ENCODE peak calls at places on chromosomes 7 and 10, in four cellular contexts. P, O, L and J are unnamed samples. For H3K4me1, the result is how much of the 10 kb centered on the place peaks cover.

GRCh38 chr7:50304911-50305621 is 550 bp downstream of the IKZF1 start:
- DNase-seq in P (peak), O (no peak), L (peak), J (no peak)

GRCh38 chr10:43075612-43076003 is 1.3 kb upstream of the RET start:
- DNase-seq in P (peak), O (peak), L (peak), J (no peak)

GRCh38 chr10:98223874-98224273 is 44.1 kb downstream of the LOXL4 start:
- DNase-seq in P (no peak), O (no peak), L (no peak), J (no peak)

GRCh38 chr10:32377458-32378370 is 30.8 kb upstream of the EPC1 start:
- DNase-seq in P (peak), O (peak), L (peak), J (no peak)

GRCh38 chr7:18352339-18353255 is 143.0 kb upstream of the HDAC9 start:
- DNase-seq in P (peak), O (peak), L (peak), J (no peak)

GRCh38 chr7:84092207-84092606 is 102.4 kb downstream of the SEMA3A start:
- DNase-seq in P (no peak), O (peak), L (no peak), J (no peak)

GRCh38 chr10:70920519-70920918 is 32.2 kb upstream of the PCBD1 start:
- DNase-seq in P (no peak), O (peak), L (no peak), J (peak)

GRCh38 chr10:127872871-127873600 is 19.7 kb downstream of the CLRN3 start:
- DNase-seq in P (no peak), O (no peak), L (no peak), J (no peak)

GRCh38 chr10:49286686-49287085 is 12.3 kb upstream of the C10orf71 start:
- DNase-seq in P (no peak), O (no peak), L (no peak), J (no peak)

GRCh38 chr7:54838540-54838925 is 79.5 kb upstream of the SEC61G start:
- DNase-seq in P (no peak), O (no peak), L (no peak), J (no peak)

GRCh38 chr7:102284891-102285540 is 1.7 kb upstream of the SH2B2 start:
- DNase-seq in P (no peak), O (no peak), L (peak), J (peak)

GRCh38 chr7:98133621-98134266 is 27.1 kb downstream of the LMTK2 start:
- DNase-seq in P (no peak), O (peak), L (no peak), J (no peak)

GRCh38 chr7:66894463-66895080 is 26.5 kb upstream of the TMEM248 start:
- DNase-seq in P (peak), O (peak), L (no peak), J (no peak)

GRCh38 chr10:71454347-71454746 is 57.6 kb downstream of the CDH23 start:
- DNase-seq in P (no peak), O (no peak), L (no peak), J (no peak)

GRCh38 chr7:102425639-102426267 is 7.6 kb upstream of the ORAI2 start:
- DNase-seq in P (no peak), O (no peak), L (no peak), J (peak)

GRCh38 chr10:11986593-11987216 is 55.9 kb downstream of the UPF2 start:
- DNase-seq in P (peak), O (peak), L (peak), J (peak)

DNA sequence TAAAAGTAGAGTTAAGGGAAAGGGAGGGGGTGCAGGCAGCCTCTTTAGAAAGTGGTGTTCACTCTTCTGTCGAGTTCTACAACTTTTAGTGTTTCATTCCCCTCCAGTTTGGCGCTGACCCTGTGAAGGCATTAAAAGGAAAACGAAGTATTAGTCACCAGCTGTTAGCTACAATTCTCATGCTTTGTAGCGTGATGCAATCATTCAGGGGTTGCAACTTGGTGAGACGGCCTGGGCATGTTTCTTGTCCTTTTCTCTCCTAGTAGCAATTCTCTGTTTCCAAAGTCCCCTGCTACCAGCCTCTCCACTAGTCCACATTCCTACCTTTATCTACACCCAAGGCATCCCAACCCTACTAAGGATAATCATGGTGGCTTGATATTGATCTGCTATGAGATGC is 33.7 kb upstream of the DGKI start:
- DNase-seq in P (no peak), O (peak), L (no peak), J (no peak)
- H3K4me1 ChIP-seq in P (under half), O (half or more), L (under half), J (under half)

GRCh38 chr7:93097388-93097787 is 20.4 kb downstream of the SAMD9 start:
- DNase-seq in P (no peak), O (no peak), L (no peak), J (no peak)

GRCh38 chr7:93092757-93093370 is 24.9 kb downstream of the SAMD9 start:
- DNase-seq in P (peak), O (peak), L (no peak), J (no peak)
- TF ChIP-seq CTCF in P (peak), O (peak), L (peak), J (peak)

GRCh38 chr7:107971100-107971499 is 31.9 kb downstream of the LAMB1 start:
- DNase-seq in P (no peak), O (no peak), L (no peak), J (no peak)
- H3K4me1 ChIP-seq in P (under half), O (under half), L (under half), J (under half)

DNA sequence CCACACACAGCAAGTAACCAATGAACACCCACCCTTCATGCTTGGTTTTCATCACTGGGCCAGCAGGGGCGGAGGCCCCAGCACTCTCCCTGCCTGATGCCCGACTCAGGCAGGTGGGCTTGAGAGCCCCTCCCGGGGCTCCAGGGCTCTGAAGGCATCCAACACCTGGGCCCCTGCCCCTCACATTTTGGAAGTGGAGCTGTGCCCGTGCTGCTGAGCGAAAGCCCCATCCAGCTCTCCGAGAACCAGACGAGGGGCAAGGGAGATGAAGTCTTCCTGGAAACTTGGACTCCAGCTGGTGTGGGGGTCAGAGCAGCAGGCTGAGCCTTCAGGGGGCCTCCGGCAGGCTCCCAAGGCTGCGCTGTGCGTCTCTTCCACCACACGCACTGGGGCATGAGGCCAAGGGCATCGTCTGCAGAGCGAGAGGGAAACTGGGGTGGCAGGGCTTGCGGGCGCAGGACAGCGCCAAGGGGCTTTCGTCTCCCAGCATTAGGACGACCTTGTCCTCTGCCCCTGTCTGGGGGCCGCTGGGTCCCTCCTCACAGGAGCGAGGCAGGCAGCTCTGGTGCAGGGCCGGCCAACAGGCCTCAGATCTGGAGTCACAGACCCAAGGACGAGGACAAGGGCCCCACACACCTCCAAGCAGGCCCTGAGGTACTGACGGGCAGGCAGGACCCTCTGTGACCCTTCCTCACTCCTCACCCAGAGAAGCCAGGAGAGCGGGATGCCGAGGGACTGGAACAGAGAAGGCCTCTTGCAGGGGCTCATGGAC is 108.3 kb upstream of the FAM20C start:
- DNase-seq in P (no peak), O (no peak), L (no peak), J (no peak)
- TF ChIP-seq CTCF in P (no peak), O (no peak), L (no peak), J (no peak)

GRCh38 chr7:44063894-44064651 is 1.3 kb downstream of the PGAM2 start:
- DNase-seq in P (peak), O (no peak), L (peak), J (no peak)
- H3K4me1 ChIP-seq in P (under half), O (under half), L (under half), J (under half)

DNA sequence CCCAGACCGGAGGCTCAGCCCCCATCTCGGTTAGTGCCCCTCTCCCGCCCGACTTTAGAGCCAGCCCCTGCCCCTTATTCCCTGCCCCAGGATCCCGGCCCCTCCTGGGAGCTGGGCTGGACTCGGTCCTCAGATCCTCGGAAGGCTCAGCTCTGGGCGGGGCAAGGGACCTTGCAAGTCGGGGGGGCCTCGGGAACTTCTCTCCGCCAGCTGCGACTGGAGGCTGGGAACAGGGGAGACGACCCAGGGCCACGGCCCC is 2.5 kb downstream of the ADIRF start:
- DNase-seq in P (peak), O (no peak), L (peak), J (no peak)
- TF ChIP-seq CTCF in P (no peak), O (no peak), L (no peak), J (no peak)

DNA sequence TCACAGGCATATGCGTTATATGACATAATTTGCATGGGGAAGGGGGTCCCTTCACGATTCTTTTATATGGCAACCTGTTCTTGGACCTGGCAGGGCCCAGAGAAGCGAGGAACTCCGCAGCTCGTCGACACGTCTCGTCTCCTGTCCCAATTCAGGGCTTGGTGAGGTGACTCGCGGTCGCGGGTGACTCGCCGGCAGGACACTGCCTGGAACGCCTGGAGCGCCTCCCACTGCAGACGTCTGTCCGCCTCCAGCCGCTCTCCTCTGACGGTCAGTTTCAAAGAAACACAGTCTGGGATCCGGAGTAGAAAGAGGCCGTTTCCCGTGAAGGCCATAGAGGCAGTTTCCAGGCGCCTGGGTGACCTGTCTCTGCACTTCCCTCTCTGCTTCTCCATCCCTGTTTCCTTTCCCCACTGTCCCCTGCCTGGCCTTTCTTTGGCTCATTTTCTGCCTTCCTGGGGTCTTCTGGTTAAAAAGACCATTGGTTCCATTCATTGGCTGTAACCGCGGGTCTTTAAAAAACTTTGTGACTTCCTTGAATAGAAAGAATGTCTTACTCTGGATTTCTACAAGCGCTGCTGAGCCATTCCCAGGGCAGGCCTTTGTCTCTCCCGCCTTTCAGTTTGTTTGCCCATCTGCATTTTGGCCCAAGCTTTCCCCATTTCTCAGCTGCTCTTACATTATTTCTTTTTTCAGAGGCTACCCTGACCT is 1.2 kb downstream of the UPP1 start:
- DNase-seq in P (peak), O (peak), L (no peak), J (no peak)
- H3K4me1 ChIP-seq in P (under half), O (half or more), L (under half), J (under half)

DNA sequence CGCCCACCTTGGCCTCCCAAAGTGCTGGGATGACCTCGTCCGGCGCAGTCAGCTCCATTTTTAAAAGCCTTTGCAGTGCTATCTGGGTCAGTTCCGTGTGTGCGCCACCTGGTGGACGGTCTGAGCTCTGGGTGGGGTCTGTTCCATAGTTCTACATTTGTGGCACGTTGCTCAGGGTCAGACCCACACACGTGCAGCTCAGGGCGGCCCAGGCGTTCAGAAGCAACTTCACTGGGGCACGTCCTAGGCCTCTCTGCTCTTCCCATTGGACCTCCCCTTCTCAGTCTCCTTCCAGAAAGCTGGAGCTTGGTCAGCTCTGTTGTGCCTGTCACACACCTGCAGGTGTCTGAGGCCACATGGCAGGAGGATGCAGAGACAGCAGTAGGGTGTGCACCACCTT is 137.9 kb downstream of the DNAJB6 start:
- DNase-seq in P (peak), O (no peak), L (no peak), J (no peak)
- TF ChIP-seq CTCF in P (peak), O (peak), L (peak), J (no peak)

GRCh38 chr7:104978460-104978859 is 35.5 kb upstream of the KMT2E start:
- DNase-seq in P (no peak), O (no peak), L (no peak), J (no peak)
- H3K4me1 ChIP-seq in P (under half), O (half or more), L (half or more), J (under half)